ENCODE peak calls at places on chromosomes 6 and 20, in six cellular contexts. One of them, this sample, is unnamed.

GRCh38 chr6:56833127-56833791 is 121.6 kb upstream of the BEND6 start:
- DNase-seq in dorsolateral prefrontal cortex: no peak
- DNase-seq in mammary epithelial cell: no peak
- DNase-seq in K562: no peak
- DNase-seq in fibroblast of mammary gland: no peak
- DNase-seq in AG09309: no peak
- DNase-seq in this sample: no peak

GRCh38 chr20:45993197-45993951 is 15.3 kb upstream of the MMP9 start:
- DNase-seq in mammary epithelial cell: peak; percentile 99
- DNase-seq in fibroblast of mammary gland: peak; percentile 28
- DNase-seq in dorsolateral prefrontal cortex: no peak
- DNase-seq in K562: no peak
- DNase-seq in AG09309: no peak
- DNase-seq in this sample: no peak

GRCh38 chr6:169265486-169266131 is 12.0 kb upstream of the THBS2 start:
- DNase-seq in AG09309: no peak
- DNase-seq in K562: no peak
- DNase-seq in mammary epithelial cell: no peak
- DNase-seq in fibroblast of mammary gland: no peak
- DNase-seq in dorsolateral prefrontal cortex: no peak
- DNase-seq in this sample: no peak

GRCh38 chr6:104887350-104887749 is 27.6 kb upstream of the HACE1 start:
- DNase-seq in K562: no peak
- DNase-seq in dorsolateral prefrontal cortex: no peak
- DNase-seq in AG09309: no peak
- DNase-seq in mammary epithelial cell: peak; percentile 43
- DNase-seq in fibroblast of mammary gland: peak; percentile 41
- DNase-seq in this sample: peak; percentile 38

GRCh38 chr6:141326925-141327324 is 805.8 kb upstream of the GJE1 start:
- DNase-seq in fibroblast of mammary gland: no peak
- DNase-seq in K562: no peak
- DNase-seq in dorsolateral prefrontal cortex: no peak
- DNase-seq in AG09309: no peak
- DNase-seq in mammary epithelial cell: no peak
- DNase-seq in this sample: no peak

GRCh38 chr6:131643262-131643631 is 6.1 kb downstream of the ENPP3 start:
- DNase-seq in AG09309: no peak
- DNase-seq in K562: no peak
- DNase-seq in fibroblast of mammary gland: peak; percentile 14
- DNase-seq in dorsolateral prefrontal cortex: no peak
- DNase-seq in mammary epithelial cell: no peak
- DNase-seq in this sample: no peak

GRCh38 chr6:158242071-158242606 is 70.1 kb upstream of the TULP4 start:
- DNase-seq in fibroblast of mammary gland: no peak
- DNase-seq in mammary epithelial cell: no peak
- DNase-seq in dorsolateral prefrontal cortex: no peak
- DNase-seq in K562: no peak
- DNase-seq in AG09309: no peak
- DNase-seq in this sample: no peak

GRCh38 chr6:100344761-100345160 is 120.0 kb downstream of the SIM1 start:
- DNase-seq in fibroblast of mammary gland: peak; percentile 83
- DNase-seq in mammary epithelial cell: no peak
- DNase-seq in dorsolateral prefrontal cortex: no peak
- DNase-seq in AG09309: no peak
- DNase-seq in K562: no peak
- DNase-seq in this sample: peak; percentile 22

GRCh38 chr20:33443006-33443511 is 504 bp downstream of the SNTA1 start:
- DNase-seq in dorsolateral prefrontal cortex: no peak
- DNase-seq in fibroblast of mammary gland: no peak
- DNase-seq in K562: peak; percentile 61
- DNase-seq in mammary epithelial cell: no peak
- DNase-seq in AG09309: no peak
- DNase-seq in this sample: no peak

GRCh38 chr6:106856227-106856874 is 118.2 kb downstream of the CD24 start:
- DNase-seq in fibroblast of mammary gland: no peak
- DNase-seq in dorsolateral prefrontal cortex: no peak
- DNase-seq in mammary epithelial cell: no peak
- DNase-seq in AG09309: no peak
- DNase-seq in K562: peak; percentile 73
- DNase-seq in this sample: no peak

GRCh38 chr20:32609993-32610896 is 25.1 kb upstream of the NOL4L start:
- DNase-seq in AG09309: no peak
- DNase-seq in mammary epithelial cell: no peak
- DNase-seq in fibroblast of mammary gland: no peak
- DNase-seq in dorsolateral prefrontal cortex: no peak
- DNase-seq in K562: no peak
- DNase-seq in this sample: no peak

GRCh38 chr6:158474961-158475343 is 84.9 kb upstream of the TMEM181 start:
- DNase-seq in mammary epithelial cell: no peak
- DNase-seq in AG09309: no peak
- DNase-seq in dorsolateral prefrontal cortex: no peak
- DNase-seq in K562: no peak
- DNase-seq in fibroblast of mammary gland: peak; percentile 22
- DNase-seq in this sample: peak; percentile 22

GRCh38 chr6:111450087-111450486 is 32.9 kb downstream of the REV3L start:
- DNase-seq in dorsolateral prefrontal cortex: no peak
- DNase-seq in K562: no peak
- DNase-seq in mammary epithelial cell: no peak
- DNase-seq in AG09309: no peak
- DNase-seq in fibroblast of mammary gland: no peak
- DNase-seq in this sample: no peak

GRCh38 chr6:147390909-147391536 is 117.5 kb upstream of the SAMD5 start:
- DNase-seq in mammary epithelial cell: no peak
- DNase-seq in K562: no peak
- DNase-seq in dorsolateral prefrontal cortex: no peak
- DNase-seq in fibroblast of mammary gland: peak; percentile 28
- DNase-seq in AG09309: no peak
- DNase-seq in this sample: no peak

GRCh38 chr6:17551383-17551958 is 48.6 kb upstream of the FAM8A1 start:
- DNase-seq in K562: no peak
- DNase-seq in fibroblast of mammary gland: no peak
- DNase-seq in mammary epithelial cell: no peak
- DNase-seq in dorsolateral prefrontal cortex: no peak
- DNase-seq in AG09309: no peak
- DNase-seq in this sample: no peak

GRCh38 chr6:106488494-106489369 is 128.2 kb downstream of the CRYBG1 start:
- DNase-seq in AG09309: no peak
- DNase-seq in dorsolateral prefrontal cortex: no peak
- DNase-seq in fibroblast of mammary gland: peak; percentile 45
- DNase-seq in mammary epithelial cell: peak; percentile 50
- DNase-seq in K562: no peak
- DNase-seq in this sample: peak; percentile 25

GRCh38 chr6:31702819-31703716 is at the start of gene ABHD16A:
- DNase-seq in AG09309: peak; percentile 90
- DNase-seq in K562: peak; percentile 100
- DNase-seq in fibroblast of mammary gland: peak; percentile 98
- DNase-seq in mammary epithelial cell: peak; percentile 97
- DNase-seq in dorsolateral prefrontal cortex: peak; percentile 99
- DNase-seq in this sample: peak; percentile 99

GRCh38 chr6:43951063-43951755 is 176.0 kb downstream of the MRPL14 start:
- DNase-seq in K562: peak; percentile 63
- DNase-seq in fibroblast of mammary gland: peak; percentile 35
- DNase-seq in mammary epithelial cell: no peak
- DNase-seq in dorsolateral prefrontal cortex: no peak
- DNase-seq in AG09309: no peak
- DNase-seq in this sample: no peak

GRCh38 chr6:16236648-16237199 is 1.7 kb upstream of the GMPR start:
- DNase-seq in mammary epithelial cell: peak; percentile 37
- DNase-seq in AG09309: no peak
- DNase-seq in K562: peak; percentile 45
- DNase-seq in dorsolateral prefrontal cortex: no peak
- DNase-seq in fibroblast of mammary gland: peak; percentile 59
- DNase-seq in this sample: peak; percentile 76

GRCh38 chr6:31585531-31585930 is 546 bp upstream of the LST1 start:
- DNase-seq in AG09309: no peak
- DNase-seq in K562: peak; percentile 62
- DNase-seq in mammary epithelial cell: no peak
- DNase-seq in fibroblast of mammary gland: peak; percentile 19
- DNase-seq in dorsolateral prefrontal cortex: no peak
- DNase-seq in this sample: no peak

GRCh38 chr6:40583694-40584093 is 3.5 kb downstream of the LRFN2 start:
- DNase-seq in K562: no peak
- DNase-seq in mammary epithelial cell: no peak
- DNase-seq in dorsolateral prefrontal cortex: no peak
- DNase-seq in fibroblast of mammary gland: no peak
- DNase-seq in AG09309: no peak
- DNase-seq in this sample: no peak

GRCh38 chr20:37282558-37282957 is 6.9 kb upstream of the MANBAL start:
- DNase-seq in dorsolateral prefrontal cortex: no peak
- DNase-seq in mammary epithelial cell: peak; percentile 55
- DNase-seq in K562: no peak
- DNase-seq in fibroblast of mammary gland: peak; percentile 84
- DNase-seq in AG09309: no peak
- DNase-seq in this sample: peak; percentile 88

GRCh38 chr20:61278296-61278695 is 26.2 kb downstream of the CDH4 start:
- DNase-seq in K562: no peak
- DNase-seq in fibroblast of mammary gland: no peak
- DNase-seq in AG09309: no peak
- DNase-seq in mammary epithelial cell: no peak
- DNase-seq in dorsolateral prefrontal cortex: no peak
- DNase-seq in this sample: no peak

GRCh38 chr6:157092736-157093135 is 230.6 kb downstream of the TMEM242 start:
- DNase-seq in fibroblast of mammary gland: no peak
- DNase-seq in AG09309: no peak
- DNase-seq in K562: no peak
- DNase-seq in mammary epithelial cell: no peak
- DNase-seq in dorsolateral prefrontal cortex: no peak
- DNase-seq in this sample: peak; percentile 59

DNA sequence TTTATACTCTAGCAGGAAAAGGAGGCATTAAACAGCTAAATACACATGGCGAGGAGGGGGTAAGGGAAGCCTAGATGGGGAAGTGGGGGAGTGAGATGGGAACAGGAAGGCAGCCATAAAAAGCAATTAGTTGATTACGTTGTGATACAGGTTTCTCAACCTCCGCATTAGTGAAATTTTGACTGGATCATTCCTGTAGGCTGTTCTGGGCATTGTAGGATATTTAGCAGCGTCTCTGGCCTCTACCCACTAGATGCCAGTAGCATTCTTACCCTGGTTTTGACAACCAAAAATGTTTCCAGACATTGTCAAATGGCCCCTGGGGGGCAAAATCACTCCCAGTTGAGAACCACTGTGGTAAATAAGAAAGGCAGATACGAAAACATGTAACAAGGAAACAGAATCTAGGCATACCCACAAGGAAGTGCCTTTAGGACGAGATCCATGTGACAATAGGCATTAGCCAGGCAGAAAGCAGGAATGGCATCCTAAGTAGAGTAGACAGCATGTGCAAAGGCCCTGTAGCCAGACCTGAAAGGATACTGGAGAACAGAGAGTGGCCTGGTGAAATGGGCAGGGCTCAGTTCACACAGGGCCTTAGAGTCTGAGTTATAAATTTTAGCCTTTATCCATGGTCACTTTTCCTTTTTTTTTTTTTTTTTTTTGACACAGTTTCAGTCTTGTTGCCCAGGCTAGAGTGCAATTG is 25.8 kb upstream of the PTPN1 start:
- DNase-seq in AG09309: no peak
- DNase-seq in dorsolateral prefrontal cortex: no peak
- DNase-seq in K562: no peak
- DNase-seq in mammary epithelial cell: peak; percentile 43
- DNase-seq in fibroblast of mammary gland: no peak
- DNase-seq in this sample: peak; percentile 24
- H3K4me3 ChIP-seq in AG09309: no peak overlapping the region
- H3K4me3 ChIP-seq in dorsolateral prefrontal cortex: no peak overlapping the region
- H3K4me3 ChIP-seq in K562: no peak overlapping the region
- H3K4me3 ChIP-seq in mammary epithelial cell: peak overlapping the region; percentile 42
- H3K4me3 ChIP-seq in fibroblast of mammary gland: no peak overlapping the region
- H3K4me3 ChIP-seq in this sample: peak overlapping the region; percentile 66

DNA sequence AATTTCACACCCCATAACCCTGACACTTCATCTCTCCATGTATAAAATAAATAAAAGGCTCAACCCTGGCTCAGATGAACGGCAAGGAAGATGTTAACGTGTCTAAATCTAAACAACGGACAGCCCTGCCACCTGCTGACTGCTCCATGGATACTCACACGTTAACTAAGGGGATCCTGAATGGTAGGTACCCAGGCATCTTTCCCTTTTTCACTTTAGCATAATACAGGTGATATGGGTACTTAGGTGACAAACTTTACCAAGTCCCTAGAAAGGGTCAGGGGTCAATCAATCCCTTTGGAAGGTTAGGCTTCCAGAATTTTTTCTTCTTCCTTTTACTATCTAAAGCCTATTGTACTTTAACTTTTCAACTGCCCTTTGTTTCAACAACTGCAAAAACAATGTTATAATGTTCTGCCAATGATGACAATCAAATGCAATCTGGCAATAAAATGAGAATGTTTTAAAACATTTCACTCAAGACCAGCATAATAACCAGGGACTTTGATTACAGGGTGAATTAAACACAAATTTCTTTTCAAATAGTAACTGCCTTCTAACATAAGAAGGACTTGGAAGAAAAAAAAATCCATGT is 52.4 kb upstream of the IPCEF1 start:
- DNase-seq in mammary epithelial cell: no peak
- DNase-seq in K562: no peak
- DNase-seq in dorsolateral prefrontal cortex: peak; percentile 44
- DNase-seq in fibroblast of mammary gland: peak; percentile 35
- DNase-seq in AG09309: no peak
- DNase-seq in this sample: peak; percentile 41
- TF ChIP-seq CTCF in mammary epithelial cell: peak; percentile 17
- TF ChIP-seq CTCF in K562: no peak
- TF ChIP-seq CTCF in dorsolateral prefrontal cortex: peak; percentile 70
- TF ChIP-seq CTCF in fibroblast of mammary gland: peak; percentile 28
- TF ChIP-seq CTCF in AG09309: peak; percentile 34
- TF ChIP-seq CTCF in this sample: peak; percentile 28

GRCh38 chr6:89690944-89691324 is 52.4 kb upstream of the LYRM2 start:
- DNase-seq in K562: no peak
- DNase-seq in mammary epithelial cell: no peak
- DNase-seq in fibroblast of mammary gland: no peak
- DNase-seq in dorsolateral prefrontal cortex: no peak
- DNase-seq in AG09309: no peak
- DNase-seq in this sample: no peak
- H3K4me3 ChIP-seq in K562: no peak overlapping the region
- H3K4me3 ChIP-seq in mammary epithelial cell: no peak overlapping the region
- H3K4me3 ChIP-seq in fibroblast of mammary gland: no peak overlapping the region
- H3K4me3 ChIP-seq in dorsolateral prefrontal cortex: no peak overlapping the region
- H3K4me3 ChIP-seq in AG09309: no peak overlapping the region
- H3K4me3 ChIP-seq in this sample: no peak overlapping the region

DNA sequence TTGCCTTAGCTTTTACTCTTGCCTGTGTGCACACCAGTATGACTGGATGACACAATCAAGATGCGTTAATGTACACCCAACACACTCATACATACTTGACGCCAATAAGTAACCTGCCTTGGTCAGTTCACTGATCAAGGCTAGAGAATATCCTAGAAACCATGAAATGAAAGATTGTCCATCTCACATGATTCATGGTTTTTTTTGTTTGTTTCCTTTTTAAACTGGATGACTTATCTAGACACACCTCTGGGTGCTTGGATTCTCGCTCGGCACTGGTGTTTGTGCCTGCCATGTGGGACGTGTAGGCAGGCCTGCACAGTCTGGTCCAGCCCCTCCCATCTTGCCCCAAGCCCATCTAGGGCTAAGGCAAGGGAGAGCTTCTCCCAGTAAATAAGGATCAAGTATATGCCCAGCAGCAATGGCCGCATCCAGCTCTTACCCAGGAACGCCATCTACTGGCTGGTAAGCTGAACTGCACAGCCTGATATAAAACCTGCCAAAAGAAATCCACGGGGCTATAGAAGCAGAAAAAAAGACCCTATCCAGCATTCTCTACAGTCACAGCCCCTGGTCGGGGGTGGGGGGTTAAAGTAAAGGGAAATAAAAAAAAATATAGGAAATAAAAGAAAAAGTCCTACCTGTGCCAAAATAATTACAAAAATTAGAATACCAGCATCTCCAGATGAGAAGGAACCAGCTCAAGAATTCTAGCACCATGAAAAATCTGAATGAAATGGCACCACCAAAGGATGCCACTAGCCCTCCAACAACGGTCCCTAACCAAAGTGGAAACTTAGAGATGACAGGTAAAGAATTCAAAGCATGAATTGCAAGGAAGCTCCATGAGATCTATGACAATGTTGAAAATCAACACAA is 73.3 kb downstream of the OTOR start:
- DNase-seq in fibroblast of mammary gland: peak; percentile 43
- DNase-seq in mammary epithelial cell: peak; percentile 28
- DNase-seq in K562: peak; percentile 28
- DNase-seq in dorsolateral prefrontal cortex: no peak
- DNase-seq in AG09309: no peak
- DNase-seq in this sample: peak; percentile 55
- TF ChIP-seq CTCF in fibroblast of mammary gland: peak; percentile 96
- TF ChIP-seq CTCF in mammary epithelial cell: peak; percentile 93
- TF ChIP-seq CTCF in K562: peak; percentile 62
- TF ChIP-seq CTCF in dorsolateral prefrontal cortex: peak; percentile 71
- TF ChIP-seq CTCF in AG09309: peak; percentile 92
- TF ChIP-seq CTCF in this sample: peak; percentile 95

This sample was measured in fibroblast of the aortic adventitia.